ENCODE peak calls at places on chromosomes 12 and 14, in four cellular contexts. One of them, this sample, is unnamed.

GRCh38 chr12:132967736-132968135 is 11.6 kb upstream of the ZNF605 start:
- DNase-seq in transverse colon: no peak
- DNase-seq in PC-3: no peak
- DNase-seq in CD8-positive, alpha-beta T cell: no peak
- DNase-seq in this sample: no peak

GRCh38 chr12:123571343-123571813 is 13.0 kb upstream of the TMED2 start:
- DNase-seq in transverse colon: peak
- DNase-seq in PC-3: peak
- DNase-seq in CD8-positive, alpha-beta T cell: no peak
- DNase-seq in this sample: peak

GRCh38 chr12:78568326-78569020 is 296.1 kb upstream of the SYT1 start:
- DNase-seq in transverse colon: no peak
- DNase-seq in PC-3: peak
- DNase-seq in CD8-positive, alpha-beta T cell: no peak
- DNase-seq in this sample: no peak

GRCh38 chr12:98002887-98003493 is 512.4 kb upstream of the TMPO start:
- DNase-seq in transverse colon: peak
- DNase-seq in PC-3: peak
- DNase-seq in CD8-positive, alpha-beta T cell: no peak
- DNase-seq in this sample: peak

GRCh38 chr14:25461780-25462179 is 411.8 kb upstream of the STXBP6 start:
- DNase-seq in transverse colon: no peak
- DNase-seq in PC-3: no peak
- DNase-seq in CD8-positive, alpha-beta T cell: no peak
- DNase-seq in this sample: no peak

GRCh38 chr12:6788972-6789905 is at the start of gene CD4:
- DNase-seq in transverse colon: peak
- DNase-seq in PC-3: no peak
- DNase-seq in CD8-positive, alpha-beta T cell: no peak
- DNase-seq in this sample: peak

GRCh38 chr14:93792391-93792790 is 4.1 kb upstream of the PRIMA1 start:
- DNase-seq in transverse colon: no peak
- DNase-seq in PC-3: no peak
- DNase-seq in CD8-positive, alpha-beta T cell: no peak
- DNase-seq in this sample: no peak

GRCh38 chr14:84453541-84453940 is 1076.4 kb upstream of the FLRT2 start:
- DNase-seq in transverse colon: no peak
- DNase-seq in PC-3: no peak
- DNase-seq in CD8-positive, alpha-beta T cell: no peak
- DNase-seq in this sample: no peak

GRCh38 chr14:24392327-24393098 is 6.3 kb upstream of the NYNRIN start:
- DNase-seq in transverse colon: no peak
- DNase-seq in PC-3: peak
- DNase-seq in CD8-positive, alpha-beta T cell: no peak
- DNase-seq in this sample: no peak

GRCh38 chr12:14605401-14605989 is 37.8 kb upstream of the PLBD1 start:
- DNase-seq in transverse colon: no peak
- DNase-seq in PC-3: no peak
- DNase-seq in CD8-positive, alpha-beta T cell: no peak
- DNase-seq in this sample: no peak

GRCh38 chr14:20707622-20708021 is 19.1 kb downstream of the ANG start:
- DNase-seq in transverse colon: no peak
- DNase-seq in PC-3: peak
- DNase-seq in CD8-positive, alpha-beta T cell: no peak
- DNase-seq in this sample: peak

GRCh38 chr12:130874696-130875095 is 2.8 kb downstream of the RAN start:
- DNase-seq in transverse colon: no peak
- DNase-seq in PC-3: no peak
- DNase-seq in CD8-positive, alpha-beta T cell: no peak
- DNase-seq in this sample: no peak

GRCh38 chr14:82067221-82067620 is 533.6 kb upstream of the SEL1L start:
- DNase-seq in transverse colon: no peak
- DNase-seq in PC-3: no peak
- DNase-seq in CD8-positive, alpha-beta T cell: no peak
- DNase-seq in this sample: no peak

DNA sequence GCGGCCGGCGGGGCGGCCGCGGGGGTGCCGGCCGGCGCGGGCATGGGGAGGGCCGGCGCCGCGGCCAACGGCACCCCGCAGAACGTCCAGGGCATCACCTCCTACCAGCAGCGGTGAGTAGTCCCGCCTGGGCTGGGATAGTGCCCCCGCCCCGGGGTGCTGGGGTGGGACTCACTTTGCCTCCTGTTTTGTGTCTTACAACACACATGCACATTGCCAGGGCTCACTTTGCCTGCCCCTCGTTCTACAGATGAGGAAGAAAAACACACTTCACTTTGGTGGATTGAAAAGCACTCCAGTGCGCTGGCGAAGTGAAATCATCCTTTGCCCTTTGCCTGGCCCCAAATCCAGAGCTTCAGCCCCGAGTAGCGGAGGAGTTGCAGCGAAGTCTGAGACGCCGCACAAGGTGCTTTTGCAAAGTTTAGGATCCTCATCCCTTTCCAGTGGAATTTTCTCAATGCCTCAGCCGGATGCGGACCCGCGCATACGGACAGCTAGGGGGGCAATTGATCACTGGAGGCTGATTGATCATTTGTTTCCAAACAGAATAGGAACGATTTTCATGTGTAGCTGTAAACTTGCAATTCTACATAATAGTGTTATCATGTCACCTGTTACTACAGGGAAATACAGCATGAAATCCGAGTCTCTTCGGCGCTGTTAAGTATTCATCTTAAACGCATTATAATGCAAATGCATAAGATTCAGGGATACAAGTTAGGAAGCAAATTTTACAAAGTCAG is 3.6 kb upstream of the NPAS3 start:
- DNase-seq in transverse colon: no peak
- DNase-seq in PC-3: no peak
- DNase-seq in CD8-positive, alpha-beta T cell: no peak
- DNase-seq in this sample: no peak
- H3K4me3 ChIP-seq in transverse colon: peak
- H3K4me3 ChIP-seq in PC-3: peak
- H3K4me3 ChIP-seq in CD8-positive, alpha-beta T cell: no peak
- H3K4me3 ChIP-seq in this sample: peak

DNA sequence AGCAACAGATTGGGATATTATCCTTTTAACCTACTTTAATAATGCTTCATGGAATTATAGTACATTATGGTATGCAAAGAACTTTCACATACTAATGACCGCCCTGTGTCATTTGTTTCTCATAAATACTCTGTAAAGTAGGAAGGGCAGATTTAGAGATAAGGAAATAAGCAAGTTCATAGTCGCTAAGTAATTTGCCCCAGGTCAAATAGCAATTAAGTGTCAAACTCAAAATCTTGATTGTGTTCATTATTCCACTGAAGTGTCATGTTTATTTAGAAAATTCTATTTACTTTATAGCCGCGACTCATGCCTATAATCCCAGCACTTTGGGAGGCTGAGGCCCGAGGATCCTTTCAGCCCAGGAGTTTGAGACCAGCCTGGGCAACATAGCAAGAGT is 98.7 kb upstream of the ATF1 start:
- DNase-seq in transverse colon: no peak
- DNase-seq in PC-3: peak
- DNase-seq in CD8-positive, alpha-beta T cell: no peak
- DNase-seq in this sample: no peak
- H3K27ac ChIP-seq in transverse colon: no peak
- H3K27ac ChIP-seq in PC-3: peak
- H3K27ac ChIP-seq in CD8-positive, alpha-beta T cell: no peak
- H3K27ac ChIP-seq in this sample: no peak

GRCh38 chr12:102195826-102196225 is 1.8 kb downstream of the PMCH start:
- DNase-seq in transverse colon: no peak
- DNase-seq in PC-3: no peak
- DNase-seq in CD8-positive, alpha-beta T cell: no peak
- DNase-seq in this sample: no peak
- TF ChIP-seq CTCF in transverse colon: no peak
- TF ChIP-seq CTCF in PC-3: no peak
- TF ChIP-seq CTCF in CD8-positive, alpha-beta T cell: no peak
- TF ChIP-seq CTCF in this sample: no peak

GRCh38 chr12:68877583-68877982 is 55.4 kb downstream of the CPM start:
- DNase-seq in transverse colon: no peak
- DNase-seq in PC-3: no peak
- DNase-seq in CD8-positive, alpha-beta T cell: no peak
- DNase-seq in this sample: no peak

GRCh38 chr12:68878283-68878682 is 54.7 kb downstream of the CPM start:
- DNase-seq in transverse colon: no peak
- DNase-seq in PC-3: no peak
- DNase-seq in CD8-positive, alpha-beta T cell: no peak
- DNase-seq in this sample: no peak

GRCh38 chr12:68876471-68876870 is 56.5 kb downstream of the CPM start:
- DNase-seq in transverse colon: no peak
- DNase-seq in PC-3: no peak
- DNase-seq in CD8-positive, alpha-beta T cell: no peak
- DNase-seq in this sample: no peak

GRCh38 chr12:68880660-68881325 is 52.2 kb downstream of the CPM start:
- DNase-seq in transverse colon: no peak
- DNase-seq in PC-3: peak
- DNase-seq in CD8-positive, alpha-beta T cell: no peak
- DNase-seq in this sample: no peak

GRCh38 chr12:68878846-68879245 is 54.1 kb downstream of the CPM start:
- DNase-seq in transverse colon: no peak
- DNase-seq in PC-3: no peak
- DNase-seq in CD8-positive, alpha-beta T cell: no peak
- DNase-seq in this sample: no peak
- H3K4me3 ChIP-seq in transverse colon: no peak
- H3K4me3 ChIP-seq in PC-3: no peak
- H3K4me3 ChIP-seq in CD8-positive, alpha-beta T cell: no peak
- H3K4me3 ChIP-seq in this sample: no peak

GRCh38 chr12:31752450-31752849 is 23.6 kb upstream of the AMN1 start:
- DNase-seq in transverse colon: no peak
- DNase-seq in PC-3: no peak
- DNase-seq in CD8-positive, alpha-beta T cell: no peak
- DNase-seq in this sample: no peak
- H3K27ac ChIP-seq in transverse colon: no peak
- H3K27ac ChIP-seq in PC-3: no peak
- H3K27ac ChIP-seq in CD8-positive, alpha-beta T cell: no peak
- H3K27ac ChIP-seq in this sample: no peak

GRCh38 chr12:108634225-108634795 is 616 bp upstream of the SELPLG start:
- DNase-seq in transverse colon: peak
- DNase-seq in PC-3: peak
- DNase-seq in CD8-positive, alpha-beta T cell: peak
- DNase-seq in this sample: no peak
- TF ChIP-seq CTCF in transverse colon: no peak
- TF ChIP-seq CTCF in PC-3: no peak
- TF ChIP-seq CTCF in CD8-positive, alpha-beta T cell: no peak
- TF ChIP-seq CTCF in this sample: no peak

GRCh38 chr12:75334384-75335030 is at the start of gene GLIPR1L1:
- DNase-seq in transverse colon: peak
- DNase-seq in PC-3: peak
- DNase-seq in CD8-positive, alpha-beta T cell: peak
- DNase-seq in this sample: peak
- H3K4me3 ChIP-seq in transverse colon: peak
- H3K4me3 ChIP-seq in PC-3: no peak
- H3K4me3 ChIP-seq in CD8-positive, alpha-beta T cell: peak
- H3K4me3 ChIP-seq in this sample: no peak

DNA sequence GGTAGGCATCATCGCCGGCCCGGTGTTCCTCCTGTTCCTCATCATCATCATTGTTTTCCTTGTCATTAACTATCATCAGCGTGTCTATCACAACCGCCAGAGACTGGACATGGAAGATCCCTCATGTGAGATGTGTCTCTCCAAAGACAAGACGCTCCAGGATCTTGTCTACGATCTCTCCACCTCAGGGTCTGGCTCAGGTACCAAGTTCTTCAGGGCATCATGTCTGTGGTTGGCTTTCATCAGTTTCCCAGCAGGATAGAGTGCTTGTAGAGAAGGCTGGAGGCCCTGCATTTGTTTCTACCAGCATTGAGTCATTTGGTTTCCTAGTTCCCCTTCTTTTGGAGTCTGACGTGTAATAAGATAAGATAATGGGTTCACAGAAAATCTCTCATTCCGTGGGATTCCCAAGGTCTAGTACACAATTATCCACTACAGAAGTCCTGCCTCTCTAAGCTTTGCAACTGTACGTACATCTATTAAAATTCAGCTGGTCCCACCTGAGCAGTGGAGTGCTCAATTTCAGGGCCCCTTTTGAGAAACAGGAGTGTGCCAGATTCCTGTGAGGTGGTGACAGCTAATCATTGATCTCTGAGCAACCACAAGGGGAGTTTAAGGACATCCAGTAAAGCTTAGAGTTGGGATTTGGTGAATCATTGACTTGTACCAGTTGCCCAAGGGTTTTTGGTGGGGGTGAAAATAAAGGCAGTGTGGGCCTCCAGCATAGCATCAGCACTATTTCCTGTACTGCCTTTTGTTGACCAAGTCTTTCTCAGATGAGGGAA is 25.1 kb downstream of the ACVR1B start:
- DNase-seq in transverse colon: no peak
- DNase-seq in PC-3: no peak
- DNase-seq in CD8-positive, alpha-beta T cell: no peak
- DNase-seq in this sample: no peak
- H3K27ac ChIP-seq in transverse colon: no peak
- H3K27ac ChIP-seq in PC-3: no peak
- H3K27ac ChIP-seq in CD8-positive, alpha-beta T cell: no peak
- H3K27ac ChIP-seq in this sample: peak